ENCODE peak calls at places on chromosomes 1 and 21, in four cellular contexts. U is heart right ventricle; B is A172; D is stimulated activated CD4-positive, alpha-beta T cell treated with anti-CD3 and anti-CD28 coated beads, Interleukin-1b, Interleukin-23, amount 100 ng/mL, for 24 hours. R is an unnamed sample.

GRCh38 chr1:202016717-202017384 is 6.5 kb downstream of the ELF3 start:
- DNase-seq in U (no peak), B (no peak), D (no peak), R (no peak)

GRCh38 chr1:155192346-155193274 is 15.1 kb downstream of the THBS3 start:
- DNase-seq in U (no peak), B (peak), D (no peak), R (no peak)

GRCh38 chr1:50637460-50637859 is 214.2 kb upstream of the DMRTA2 start:
- DNase-seq in U (no peak), B (no peak), D (no peak), R (no peak)

GRCh38 chr1:234610582-234611152 is 689 bp upstream of the IRF2BP2 start:
- DNase-seq in U (peak), B (peak), D (no peak), R (peak)

GRCh38 chr21:31732891-31733520 is 1.1 kb upstream of the SCAF4 start:
- DNase-seq in U (peak), B (no peak), D (no peak), R (no peak)

GRCh38 chr1:62384276-62385005 is 52.4 kb upstream of the USP1 start:
- DNase-seq in U (peak), B (peak), D (no peak), R (no peak)

GRCh38 chr1:59699227-59699847 is 115.4 kb upstream of the HOOK1 start:
- DNase-seq in U (no peak), B (peak), D (no peak), R (no peak)

GRCh38 chr1:182080955-182081582 is 19.6 kb upstream of the ZNF648 start:
- DNase-seq in U (peak), B (peak), D (no peak), R (no peak)

GRCh38 chr1:6317101-6317760 is 56.3 kb upstream of the GPR153 start:
- DNase-seq in U (no peak), B (peak), D (no peak), R (no peak)

GRCh38 chr1:212727386-212728181 is 27.9 kb upstream of the BATF3 start:
- DNase-seq in U (no peak), B (peak), D (no peak), R (no peak)

GRCh38 chr1:11960710-11961109 is 19.5 kb upstream of the MFN2 start:
- DNase-seq in U (no peak), B (no peak), D (no peak), R (no peak)

GRCh38 chr1:195960580-195960979 is 647.7 kb downstream of the KCNT2 start:
- DNase-seq in U (no peak), B (no peak), D (no peak), R (no peak)

GRCh38 chr1:48048064-48048463 is 50.9 kb upstream of the TRABD2B start:
- DNase-seq in U (peak), B (peak), D (no peak), R (peak)

GRCh38 chr1:30801826-30802198 is 44.2 kb upstream of the LAPTM5 start:
- DNase-seq in U (peak), B (peak), D (peak), R (peak)

GRCh38 chr1:154154534-154155181 is at the start of gene NUP210L:
- DNase-seq in U (peak), B (no peak), D (no peak), R (peak)

GRCh38 chr1:116765962-116766361 is 11.7 kb downstream of the CD2 start:
- DNase-seq in U (no peak), B (no peak), D (no peak), R (no peak)

GRCh38 chr1:247440001-247440620 is 17.8 kb downstream of the OR2B11 start:
- DNase-seq in U (no peak), B (no peak), D (no peak), R (no peak)

GRCh38 chr1:227943354-227943753 is 4.4 kb downstream of the WNT9A start:
- DNase-seq in U (peak), B (no peak), D (no peak), R (no peak)

GRCh38 chr21:16678479-16678878 is 834.4 kb upstream of the CXADR start:
- DNase-seq in U (no peak), B (no peak), D (no peak), R (no peak)

GRCh38 chr1:98385691-98386090 is 275.8 kb upstream of the SNX7 start:
- DNase-seq in U (no peak), B (no peak), D (no peak), R (no peak)

GRCh38 chr1:112677501-112677900 is 3.0 kb downstream of the MOV10 start:
- DNase-seq in U (no peak), B (no peak), D (no peak), R (no peak)

GRCh38 chr1:223323491-223324484 is 40.2 kb downstream of the SUSD4 start:
- DNase-seq in U (no peak), B (no peak), D (no peak), R (no peak)

GRCh38 chr1:45014403-45015028 is 2.5 kb downstream of the UROD start:
- DNase-seq in U (peak), B (peak), D (peak), R (peak)

GRCh38 chr1:202244841-202245261 is 51.3 kb downstream of the LGR6 start:
- DNase-seq in U (no peak), B (no peak), D (no peak), R (no peak)

GRCh38 chr1:78104322-78104721 is 58.6 kb downstream of the GIPC2 start:
- DNase-seq in U (no peak), B (no peak), D (no peak), R (no peak)

GRCh38 chr1:150233359-150234308 is 2.3 kb downstream of the ANP32E start:
- DNase-seq in U (no peak), B (peak), D (no peak), R (no peak)

GRCh38 chr1:13900583-13900982 is 200.6 kb downstream of the PRDM2 start:
- DNase-seq in U (no peak), B (no peak), D (no peak), R (no peak)

GRCh38 chr1:20328201-20328600 is 37.5 kb downstream of the VWA5B1 start:
- DNase-seq in U (no peak), B (no peak), D (no peak), R (no peak)

GRCh38 chr1:66265268-66265667 is 268.7 kb upstream of the SGIP1 start:
- DNase-seq in U (no peak), B (no peak), D (no peak), R (no peak)

GRCh38 chr21:14956826-14957225 is 108.0 kb downstream of the NRIP1 start:
- DNase-seq in U (no peak), B (no peak), D (no peak), R (no peak)

GRCh38 chr1:4045397-4046010 is 145.4 kb upstream of the C1orf174 start:
- DNase-seq in U (no peak), B (no peak), D (no peak), R (no peak)

GRCh38 chr1:119143716-119144115 is 3.3 kb upstream of the WARS2 start:
- DNase-seq in U (no peak), B (no peak), D (no peak), R (no peak)

R was measured in left ventricle myocardium inferior.